ENCODE peak calls at places on chromosomes 7 and 10, in four cellular contexts. L, E, C and S are unnamed samples.

GRCh38 chr7:96093435-96093834 is 228.5 kb downstream of the SLC25A13 start:
- DNase-seq in L (no peak), E (no peak), C (no peak), S (no peak)

GRCh38 chr7:91942312-91942711 is 1.6 kb downstream of the AKAP9 start:
- DNase-seq in L (no peak), E (no peak), C (no peak), S (no peak)

GRCh38 chr7:144822223-144822622 is 13.6 kb downstream of the TPK1 start:
- DNase-seq in L (no peak), E (no peak), C (no peak), S (no peak)

GRCh38 chr10:69494626-69495558 is 43.6 kb downstream of the TSPAN15 start:
- DNase-seq in L (peak), E (peak), C (no peak), S (no peak)

GRCh38 chr10:80664071-80664680 is 126.5 kb downstream of the SH2D4B start:
- DNase-seq in L (peak), E (peak), C (peak), S (peak)

GRCh38 chr7:153388611-153389010 is 629.1 kb downstream of the ACTR3B start:
- DNase-seq in L (no peak), E (no peak), C (peak), S (no peak)

GRCh38 chr10:83863283-83863966 is 275.9 kb upstream of the GHITM start:
- DNase-seq in L (no peak), E (no peak), C (no peak), S (no peak)

GRCh38 chr7:66178258-66178657 is 26.9 kb upstream of the TPST1 start:
- DNase-seq in L (no peak), E (no peak), C (no peak), S (no peak)

GRCh38 chr7:103731169-103731568 is 258.3 kb downstream of the RELN start:
- DNase-seq in L (no peak), E (no peak), C (no peak), S (no peak)

GRCh38 chr10:100927266-100927665 is 14.5 kb downstream of the SLF2 start:
- DNase-seq in L (no peak), E (no peak), C (no peak), S (no peak)

GRCh38 chr7:139034855-139035587 is 821 bp downstream of the ZC3HAV1L start:
- DNase-seq in L (peak), E (no peak), C (peak), S (peak)

GRCh38 chr7:138618506-138618905 is 82.7 kb downstream of the SVOPL start:
- DNase-seq in L (no peak), E (no peak), C (no peak), S (no peak)

GRCh38 chr10:27745719-27746363 is at the start of gene MKX:
- DNase-seq in L (peak), E (peak), C (peak), S (peak)

GRCh38 chr10:1281402-1281782 is 225.2 kb downstream of the WDR37 start:
- DNase-seq in L (no peak), E (no peak), C (no peak), S (no peak)

GRCh38 chr10:89575037-89575436 is 39.6 kb upstream of the SLC16A12 start:
- DNase-seq in L (no peak), E (no peak), C (no peak), S (no peak)

GRCh38 chr7:1169409-1170368 is 9.7 kb upstream of the ZFAND2A start:
- DNase-seq in L (peak), E (peak), C (peak), S (peak)

GRCh38 chr10:9334270-9334669 is 1279.8 kb downstream of the GATA3 start:
- DNase-seq in L (no peak), E (no peak), C (no peak), S (no peak)

GRCh38 chr10:107056160-107056559 is 108.3 kb downstream of the SORCS1 start:
- DNase-seq in L (no peak), E (no peak), C (no peak), S (no peak)

GRCh38 chr10:72557362-72557761 is 68.5 kb downstream of the MICU1 start:
- DNase-seq in L (no peak), E (no peak), C (no peak), S (no peak)

GRCh38 chr10:6678211-6678803 is 98.2 kb upstream of the PRKCQ start:
- DNase-seq in L (no peak), E (peak), C (peak), S (peak)

GRCh38 chr7:88167223-88167622 is 52.6 kb downstream of the SRI start:
- DNase-seq in L (no peak), E (no peak), C (no peak), S (no peak)

DNA sequence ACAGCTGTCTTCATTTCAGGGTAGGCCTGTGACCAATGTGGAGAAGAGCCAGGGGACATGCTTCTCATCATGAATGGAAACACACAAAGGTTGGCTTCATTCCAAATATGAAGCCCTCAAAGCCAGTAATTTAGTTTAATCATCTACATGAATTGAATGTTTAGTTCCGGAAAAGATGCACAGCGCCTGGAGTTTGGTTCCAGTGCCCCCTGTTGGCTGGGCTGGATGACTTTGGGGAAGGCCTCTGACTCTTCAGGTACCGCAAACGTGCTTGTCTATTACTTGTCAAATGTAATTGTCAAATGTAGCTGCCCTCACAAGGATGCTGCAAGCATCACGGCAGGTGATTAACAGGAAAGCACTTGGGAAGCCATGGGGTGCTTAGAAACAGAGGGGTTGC is 130.7 kb downstream of the ADRA2A start:
- DNase-seq in L (no peak), E (no peak), C (peak), S (no peak)
- TF ChIP-seq CTCF in L (peak), E (no peak), C (peak), S (peak)

GRCh38 chr7:24755541-24756416 is 1.5 kb downstream of the GSDME start:
- DNase-seq in L (no peak), E (no peak), C (no peak), S (no peak)
- TF ChIP-seq CTCF in L (no peak), E (no peak), C (no peak), S (no peak)

DNA sequence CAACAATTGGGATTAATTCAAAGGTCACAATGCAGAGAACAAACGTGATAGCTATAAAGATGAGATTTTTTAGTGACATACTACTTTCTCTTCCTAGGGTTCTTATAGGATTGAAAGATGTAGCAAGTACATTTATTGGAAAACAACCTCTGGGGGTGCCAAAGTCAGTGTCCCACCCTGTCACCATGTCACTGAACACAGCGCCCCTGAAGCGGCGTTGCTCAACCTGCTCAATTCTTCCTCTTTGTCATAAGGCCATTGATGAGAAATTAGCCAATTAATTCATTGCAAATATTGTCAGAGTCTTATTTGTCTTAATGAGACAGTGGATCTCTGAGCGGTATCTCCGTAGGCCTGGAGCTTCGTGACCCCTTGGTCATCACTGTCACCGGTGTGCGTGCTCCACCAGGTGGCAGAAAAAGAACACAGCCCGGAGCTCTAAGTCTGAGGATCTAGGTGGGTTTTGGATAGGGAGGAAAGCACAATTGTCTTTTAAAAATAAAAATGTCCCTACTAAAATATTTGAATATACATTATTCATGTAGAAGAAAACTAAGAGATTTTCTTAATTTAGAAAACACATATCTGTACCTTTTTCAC is 362.6 kb downstream of the PAXIP1 start:
- DNase-seq in L (no peak), E (no peak), C (no peak), S (no peak)
- TF ChIP-seq CTCF in L (peak), E (peak), C (peak), S (no peak)

GRCh38 chr10:32746869-32747268 is 211.2 kb downstream of the ITGB1 start:
- DNase-seq in L (no peak), E (no peak), C (no peak), S (no peak)
- TF ChIP-seq CTCF in L (no peak), E (no peak), C (no peak), S (no peak)